ENCODE peak calls at places on chromosomes 11 and 22, in six cellular contexts. U is OCI-LY7, E is IMR-90, G is fibroblast of lung, X is A549, O is HCT116. L is an unnamed sample.

GRCh38 chr11:33089776-33090175 is 50.4 kb downstream of the TCP11L1 start:
- DNase-seq in E (peak), O (no peak), U (no peak), X (peak), G (peak), L (peak)

GRCh38 chr22:40030026-40030756 is 35.4 kb downstream of the FAM83F start:
- DNase-seq in U (no peak), E (no peak), X (no peak), O (no peak), G (no peak), L (no peak)

GRCh38 chr11:27501102-27501501 is 5.5 kb downstream of the LIN7C start:
- DNase-seq in X (no peak), E (no peak), O (no peak), G (no peak), U (no peak), L (no peak)

GRCh38 chr11:86802601-86803051 is 2.3 kb downstream of the PRSS23 start:
- DNase-seq in G (peak), O (peak), E (peak), U (peak), X (peak), L (peak)

GRCh38 chr11:1024597-1025409 is 11.7 kb downstream of the MUC6 start:
- DNase-seq in G (no peak), E (no peak), X (no peak), O (no peak), U (no peak), L (no peak)

GRCh38 chr11:114285599-114285998 is 10.6 kb upstream of the NNMT start:
- DNase-seq in X (no peak), E (peak), U (no peak), O (no peak), G (peak), L (peak)

GRCh38 chr11:46490576-46491100 is 99.1 kb upstream of the CHRM4 start:
- DNase-seq in E (peak), O (no peak), X (no peak), G (peak), U (no peak), L (no peak)

GRCh38 chr11:114271316-114271715 is 24.9 kb upstream of the NNMT start:
- DNase-seq in O (no peak), E (no peak), X (no peak), G (no peak), U (no peak), L (no peak)

GRCh38 chr11:106493751-106494150 is 416.3 kb downstream of the AASDHPPT start:
- DNase-seq in X (no peak), E (peak), O (no peak), G (peak), U (no peak), L (peak)

GRCh38 chr11:9601041-9601875 is 27.8 kb downstream of the WEE1 start:
- DNase-seq in E (peak), X (no peak), O (no peak), G (peak), U (peak), L (no peak)

GRCh38 chr11:9601876-9602199 is 28.4 kb downstream of the WEE1 start:
- DNase-seq in X (no peak), U (peak), G (no peak), E (no peak), O (no peak), L (no peak)

GRCh38 chr11:9596926-9597325 is 23.5 kb downstream of the WEE1 start:
- DNase-seq in X (no peak), U (peak), O (no peak), E (peak), G (peak), L (no peak)

GRCh38 chr11:9600651-9601040 is 27.2 kb downstream of the WEE1 start:
- DNase-seq in G (peak), O (peak), E (peak), X (no peak), U (peak), L (peak)

DNA sequence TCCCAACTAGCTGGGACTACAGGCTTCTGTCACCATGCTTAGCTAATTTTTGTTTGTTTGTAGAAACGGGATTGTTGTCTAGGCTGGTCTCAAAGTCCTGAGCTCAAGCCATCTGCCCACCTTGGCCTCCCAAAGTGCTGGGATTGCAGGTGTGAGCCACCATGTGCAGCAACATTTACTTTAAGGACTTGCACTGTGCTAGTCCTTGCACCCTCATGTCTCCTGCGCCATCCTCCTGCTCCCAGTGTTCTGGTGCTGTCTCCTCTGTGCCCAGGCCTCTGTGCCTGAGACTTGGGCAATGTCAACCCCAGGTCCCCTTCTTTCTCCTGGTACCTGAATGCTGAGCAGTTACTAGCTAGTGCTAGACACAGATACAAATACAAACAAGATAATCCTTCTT is 26.7 kb downstream of the WEE1 start:
- DNase-seq in E (no peak), G (no peak), O (no peak), U (no peak), X (no peak), L (no peak)
- H3K4me2 ChIP-seq in E (no peak), G (no peak), O (peak), U (peak), X (no peak), L (no peak)

DNA sequence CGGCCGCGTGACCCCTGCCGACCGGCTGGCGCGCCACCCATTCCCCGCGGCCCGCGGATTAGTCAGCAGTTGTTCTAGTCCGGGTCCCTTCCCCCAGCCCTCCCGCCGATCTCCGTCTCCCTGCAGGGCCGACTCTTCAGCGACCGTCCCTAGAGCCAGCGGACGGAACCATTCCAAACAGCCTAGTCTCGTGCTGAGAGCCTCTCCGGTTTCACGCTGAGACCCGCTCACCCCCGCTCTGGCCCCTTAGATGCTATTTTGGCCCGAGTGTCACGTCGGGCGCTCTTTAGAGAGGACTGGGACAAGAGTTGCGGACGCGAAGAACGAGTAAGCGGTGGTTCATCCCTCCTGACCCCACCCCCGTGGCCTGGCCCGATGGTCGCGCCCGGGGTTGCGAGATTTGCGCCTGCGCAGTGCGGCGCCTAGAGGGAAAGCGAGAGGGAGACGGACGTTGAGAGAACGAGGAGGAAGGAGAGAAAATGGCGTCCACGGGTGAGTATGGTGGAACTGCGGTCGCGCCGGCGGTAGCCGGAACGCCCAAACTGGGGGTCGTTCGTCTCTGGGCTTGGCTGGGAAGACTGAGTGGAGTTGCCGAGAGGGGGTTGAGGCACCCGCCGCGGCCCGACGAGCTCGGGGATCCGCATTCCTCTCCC is at the start of the genes EWSR1 and RHBDD3:
- DNase-seq in O (peak), X (peak), E (peak), U (peak), G (peak), L (peak)
- TF ChIP-seq CTCF in O (no peak), X (no peak), E (no peak), U (no peak), G (no peak), L (no peak)

GRCh38 chr11:6420677-6421076 is 1.8 kb upstream of the APBB1 start:
- DNase-seq in G (no peak), O (no peak), U (no peak), X (no peak), E (no peak), L (no peak)

GRCh38 chr11:6418199-6418957 is 516 bp downstream of the APBB1 start:
- DNase-seq in X (no peak), E (no peak), O (no peak), G (no peak), U (no peak), L (no peak)

GRCh38 chr11:6414874-6415328 is 4.0 kb downstream of the APBB1 start:
- DNase-seq in X (no peak), U (peak), O (no peak), G (no peak), E (no peak), L (no peak)

GRCh38 chr11:6413791-6414231 is 5.1 kb downstream of the APBB1 start:
- DNase-seq in X (no peak), U (no peak), G (no peak), O (no peak), E (no peak), L (no peak)

DNA sequence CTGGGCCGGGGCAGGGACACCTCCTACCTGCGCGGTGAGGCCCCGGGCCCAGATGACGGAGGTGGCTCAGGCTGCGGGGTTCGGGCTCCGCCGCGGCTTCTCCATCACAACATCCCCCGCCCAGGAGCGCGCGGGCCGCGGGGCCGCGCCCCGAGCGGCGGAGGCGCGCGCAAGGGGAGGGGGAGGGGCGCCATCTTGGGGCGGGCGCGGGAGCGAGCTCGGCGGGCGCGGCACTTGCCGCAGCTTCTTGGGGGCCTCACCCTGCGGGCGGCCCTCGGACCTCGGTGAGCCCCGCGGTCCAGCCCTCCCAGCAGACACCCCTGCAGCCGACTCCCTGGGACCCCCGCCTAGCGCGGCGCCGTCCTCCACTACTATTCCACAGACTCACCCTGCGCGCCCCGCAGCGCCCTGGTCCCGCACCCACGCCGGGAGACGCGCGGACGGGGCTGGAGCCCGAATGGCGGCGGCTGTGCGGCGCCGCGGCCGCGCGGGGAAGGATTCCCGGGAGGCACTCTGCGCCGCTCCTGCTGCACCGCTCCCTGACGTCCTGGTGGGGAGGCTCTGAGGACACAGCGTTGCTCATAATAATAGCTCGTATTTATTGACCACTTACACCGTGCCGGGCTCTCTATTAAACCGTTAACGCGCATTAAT is at the start of gene APBB1:
- DNase-seq in E (peak), G (peak), X (peak), U (peak), O (no peak), L (peak)
- H3K27ac ChIP-seq in E (peak), G (peak), X (peak), U (no peak), O (peak), L (no peak)

DNA sequence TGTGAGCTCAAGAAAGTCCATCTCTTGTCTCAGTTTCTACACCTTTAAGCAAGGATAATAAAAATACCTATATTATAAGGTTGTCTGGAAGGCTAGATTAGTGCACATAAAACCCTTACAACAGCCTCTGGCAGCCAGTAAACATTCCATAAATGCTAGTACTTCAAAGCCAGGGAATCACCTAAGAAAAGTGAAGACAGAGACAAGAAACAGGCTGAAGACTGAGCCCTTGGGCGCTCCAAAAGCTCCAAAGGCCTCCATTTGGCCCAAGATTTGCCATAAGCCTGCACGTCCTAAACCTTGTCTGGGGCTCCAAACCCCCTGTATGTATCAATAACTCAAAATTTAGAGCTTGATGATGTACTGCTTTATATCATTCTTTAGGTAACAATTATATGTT is 52.2 kb upstream of the AKIP1 start:
- DNase-seq in E (no peak), O (no peak), X (no peak), U (no peak), G (no peak), L (no peak)
- H3K4me2 ChIP-seq in E (no peak), O (no peak), X (no peak), U (no peak), G (no peak), L (no peak)

GRCh38 chr11:14518820-14519219 is 1.4 kb downstream of the PSMA1 start:
- DNase-seq in U (no peak), G (no peak), E (no peak), O (no peak), X (no peak), L (no peak)

GRCh38 chr11:14520902-14521151 is 641 bp upstream of the PSMA1 start:
- DNase-seq in X (no peak), U (no peak), G (no peak), O (no peak), E (no peak), L (no peak)

GRCh38 chr11:14522245-14522644 is 2.1 kb upstream of the PSMA1 start:
- DNase-seq in O (no peak), E (no peak), G (no peak), U (no peak), X (no peak), L (no peak)

GRCh38 chr11:14519692-14520085 is 497 bp downstream of the PSMA1 start:
- DNase-seq in O (no peak), E (peak), G (peak), U (peak), X (no peak), L (peak)

GRCh38 chr11:14520086-14520901 is at the start of gene PSMA1:
- DNase-seq in O (peak), E (peak), U (peak), X (peak), G (peak), L (peak)
- TF ChIP-seq CTCF in O (no peak), E (no peak), U (no peak), X (no peak), G (peak), L (no peak)

L was measured in PC-3.